ENCODE peak calls at places on chromosome 18, in seven cellular contexts. O is NCI-H510A; V is brain microvascular endothelial cell; W is MG63; P is A549; C is stimulated activated CD8-positive, alpha-beta memory T cell treated with anti-CD3 and anti-CD28 coated beads, Interleukin-15, amount 100 ng/mL, for 24 hours; X is GM06990. I is an unnamed sample.

GRCh38 chr18:24868760-24869237 is 408.4 kb downstream of the HRH4 start:
- DNase-seq in O (no peak), V (no peak), W (peak; percentile 63), P (no peak), C (no peak), X (no peak), I (no peak)

GRCh38 chr18:23146861-23147469 is 11.7 kb downstream of the CABLES1 start:
- DNase-seq in O (no peak), V (no peak), W (no peak), P (no peak), C (no peak), X (no peak), I (no peak)

GRCh38 chr18:63198098-63198760 is 121.3 kb downstream of the BCL2 start:
- DNase-seq in O (no peak), V (no peak), W (no peak), P (no peak), C (no peak), X (no peak), I (no peak)

GRCh38 chr18:28189400-28190239 is 12.7 kb upstream of the CDH2 start:
- DNase-seq in O (no peak), V (peak; percentile 79), W (no peak), P (no peak), C (no peak), X (no peak), I (peak; percentile 60)

GRCh38 chr18:75809392-75809791 is 381.9 kb upstream of the SMIM21 start:
- DNase-seq in O (no peak), V (no peak), W (no peak), P (no peak), C (no peak), X (no peak), I (no peak)

GRCh38 chr18:54149078-54149697 is 75.3 kb downstream of the MBD2 start:
- DNase-seq in O (no peak), V (peak; percentile 96), W (peak; percentile 78), P (peak; percentile 46), C (no peak), X (peak; percentile 71), I (peak; percentile 61)

GRCh38 chr18:44509048-44509447 is 171.6 kb upstream of the SETBP1 start:
- DNase-seq in O (no peak), V (no peak), W (no peak), P (no peak), C (no peak), X (no peak), I (no peak)

GRCh38 chr18:24930974-24931373 is 421.0 kb downstream of the ZNF521 start:
- DNase-seq in O (no peak), V (no peak), W (no peak), P (no peak), C (no peak), X (no peak), I (no peak)

GRCh38 chr18:34158881-34159690 is 65.6 kb downstream of the NOL4 start:
- DNase-seq in O (peak; percentile 98), V (peak; percentile 4), W (peak; percentile 1), P (no peak), C (no peak), X (peak; percentile 81), I (peak; percentile 16)

GRCh38 chr18:56096861-56097260 is 508.9 kb upstream of the TCF4 start:
- DNase-seq in O (no peak), V (no peak), W (no peak), P (no peak), C (no peak), X (no peak), I (no peak)

GRCh38 chr18:23849141-23849540 is 159.9 kb downstream of the LAMA3 start:
- DNase-seq in O (no peak), V (no peak), W (no peak), P (no peak), C (no peak), X (no peak), I (no peak)

GRCh38 chr18:24814521-24814920 is 354.1 kb downstream of the HRH4 start:
- DNase-seq in O (no peak), V (no peak), W (no peak), P (no peak), C (no peak), X (no peak), I (no peak)

GRCh38 chr18:31778391-31778950 is 17.8 kb upstream of the SLC25A52 start:
- DNase-seq in O (no peak), V (no peak), W (no peak), P (no peak), C (no peak), X (no peak), I (no peak)

GRCh38 chr18:24427484-24427883 is 1.0 kb downstream of the IMPACT start:
- DNase-seq in O (no peak), V (peak; percentile 16), W (peak; percentile 6), P (no peak), C (no peak), X (no peak), I (no peak)

GRCh38 chr18:61335737-61336555 is 2.7 kb downstream of the CDH20 start:
- DNase-seq in O (no peak), V (no peak), W (no peak), P (no peak), C (no peak), X (no peak), I (peak; percentile 21)

GRCh38 chr18:75215663-75216062 is 5.1 kb downstream of the TSHZ1 start:
- DNase-seq in O (peak; percentile 37), V (no peak), W (no peak), P (no peak), C (no peak), X (no peak), I (no peak)

I was measured in hepatic stellate cell.